ENCODE peak calls at places on chromosomes 6 and 20, in six cellular contexts. X is AG10803, D is MG63, K is A172, A is PC-9, S is A549. V is an unnamed sample.

GRCh38 chr6:26118999-26119398 is 31.8 kb downstream of the HFE start:
- DNase-seq in X (no peak), D (no peak), K (no peak), A (no peak), S (peak), V (peak)

GRCh38 chr20:2946988-2947961 is 74.0 kb downstream of the PTPRA start:
- DNase-seq in X (peak), D (no peak), K (peak), A (no peak), S (peak), V (no peak)

GRCh38 chr6:13522639-13523038 is 35.2 kb upstream of the GFOD1 start:
- DNase-seq in X (peak), D (no peak), K (peak), A (no peak), S (no peak), V (no peak)

GRCh38 chr20:22522701-22523100 is 61.7 kb downstream of the FOXA2 start:
- DNase-seq in X (no peak), D (no peak), K (no peak), A (no peak), S (no peak), V (no peak)

GRCh38 chr20:32207626-32208498 is at the start of the genes PLAGL2 and POFUT1:
- DNase-seq in X (peak), D (peak), K (peak), A (peak), S (peak), V (peak)

GRCh38 chr6:32436995-32437836 is 2.5 kb upstream of the HLA-DRA start:
- DNase-seq in X (peak), D (no peak), K (no peak), A (no peak), S (no peak), V (no peak)

GRCh38 chr20:50438986-50439407 is 71.2 kb upstream of the PTPN1 start:
- DNase-seq in X (peak), D (peak), K (peak), A (peak), S (peak), V (peak)

GRCh38 chr6:41568585-41569384 is 22.6 kb downstream of the FOXP4 start:
- DNase-seq in X (no peak), D (no peak), K (no peak), A (no peak), S (peak), V (no peak)

GRCh38 chr20:8808180-8808535 is 260.7 kb upstream of the PLCB4 start:
- DNase-seq in X (peak), D (no peak), K (no peak), A (no peak), S (no peak), V (no peak)

GRCh38 chr20:18904624-18905023 is 91.0 kb downstream of the SCP2D1 start:
- DNase-seq in X (peak), D (no peak), K (no peak), A (no peak), S (peak), V (no peak)

GRCh38 chr20:48644286-48644828 is 183.4 kb downstream of the PREX1 start:
- DNase-seq in X (no peak), D (no peak), K (no peak), A (no peak), S (no peak), V (no peak)

GRCh38 chr6:43627008-43627825 is 1.8 kb downstream of the GTPBP2 start:
- DNase-seq in X (peak), D (peak), K (peak), A (peak), S (peak), V (peak)

GRCh38 chr6:154138806-154139205 is 99.8 kb downstream of the OPRM1 start:
- DNase-seq in X (no peak), D (peak), K (peak), A (no peak), S (no peak), V (no peak)

GRCh38 chr6:155861821-155862220 is 406.2 kb upstream of the NOX3 start:
- DNase-seq in X (no peak), D (no peak), K (no peak), A (no peak), S (no peak), V (no peak)

GRCh38 chr6:85362652-85363310 is 87.1 kb upstream of the NT5E start:
- DNase-seq in X (peak), D (peak), K (no peak), A (no peak), S (no peak), V (no peak)

GRCh38 chr20:51094221-51094620 is 71.3 kb upstream of the KCNG1 start:
- DNase-seq in X (no peak), D (peak), K (no peak), A (no peak), S (no peak), V (no peak)

GRCh38 chr20:57909763-57910331 is 200.0 kb upstream of the PMEPA1 start:
- DNase-seq in X (no peak), D (no peak), K (no peak), A (no peak), S (no peak), V (no peak)

GRCh38 chr20:39909447-39909846 is 779.6 kb downstream of the MAFB start:
- DNase-seq in X (no peak), D (no peak), K (no peak), A (no peak), S (no peak), V (no peak)

GRCh38 chr20:52569201-52569600 is 377.6 kb upstream of the ZFP64 start:
- DNase-seq in X (no peak), D (no peak), K (peak), A (no peak), S (no peak), V (no peak)